ENCODE peak calls at places on chromosomes 5 and 9, in four cellular contexts. F is GM12865, P is foreskin fibroblast, M is AG04449. O is an unnamed sample.

GRCh38 chr5:116421080-116421629 is 153.5 kb downstream of the SEMA6A start:
- DNase-seq in F (no peak), P (no peak), M (no peak), O (no peak)

GRCh38 chr5:172322028-172322965 is 38.7 kb upstream of the UBTD2 start:
- DNase-seq in F (peak), P (no peak), M (no peak), O (no peak)

GRCh38 chr5:177355162-177355867 is 2.4 kb upstream of the RGS14 start:
- DNase-seq in F (no peak), P (no peak), M (no peak), O (no peak)

GRCh38 chr5:95384485-95385213 is 6.5 kb upstream of the FAM81B start:
- DNase-seq in F (no peak), P (no peak), M (no peak), O (no peak)

GRCh38 chr5:141402553-141403328 is at the start of gene PCDHGA9:
- DNase-seq in F (no peak), P (peak), M (no peak), O (no peak)

GRCh38 chr9:104386425-104387069 is 117.5 kb upstream of the OR13F1 start:
- DNase-seq in F (peak), P (peak), M (peak), O (no peak)

GRCh38 chr5:162870966-162871365 is 566.4 kb upstream of the CCNG1 start:
- DNase-seq in F (no peak), P (no peak), M (no peak), O (no peak)

GRCh38 chr5:173645897-173646574 is 29.6 kb upstream of the BOD1 start:
- DNase-seq in F (no peak), P (no peak), M (no peak), O (no peak)

GRCh38 chr5:96703384-96703910 is 41.3 kb downstream of the CAST start:
- DNase-seq in F (peak), P (no peak), M (no peak), O (no peak)

GRCh38 chr9:36895744-36896260 is 138.3 kb downstream of the PAX5 start:
- DNase-seq in F (no peak), P (no peak), M (no peak), O (no peak)

GRCh38 chr9:126991170-126991569 is 76.6 kb downstream of the RALGPS1 start:
- DNase-seq in F (no peak), P (no peak), M (no peak), O (no peak)

GRCh38 chr5:127910307-127910956 is 173.1 kb upstream of the SLC12A2 start:
- DNase-seq in F (no peak), P (no peak), M (no peak), O (no peak)

GRCh38 chr9:76297721-76298239 is 96.4 kb downstream of the RFK start:
- DNase-seq in F (no peak), P (peak), M (no peak), O (peak)

GRCh38 chr9:99947395-99947794 is 40.9 kb downstream of the STX17 start:
- DNase-seq in F (no peak), P (no peak), M (no peak), O (no peak)
- TF ChIP-seq CTCF in F (no peak), P (peak), M (no peak), O (no peak)

GRCh38 chr5:7392401-7393024 is 3.4 kb upstream of the ADCY2 start:
- DNase-seq in F (no peak), P (peak), M (no peak), O (no peak)
- TF ChIP-seq CTCF in F (peak), P (peak), M (peak), O (peak)

DNA sequence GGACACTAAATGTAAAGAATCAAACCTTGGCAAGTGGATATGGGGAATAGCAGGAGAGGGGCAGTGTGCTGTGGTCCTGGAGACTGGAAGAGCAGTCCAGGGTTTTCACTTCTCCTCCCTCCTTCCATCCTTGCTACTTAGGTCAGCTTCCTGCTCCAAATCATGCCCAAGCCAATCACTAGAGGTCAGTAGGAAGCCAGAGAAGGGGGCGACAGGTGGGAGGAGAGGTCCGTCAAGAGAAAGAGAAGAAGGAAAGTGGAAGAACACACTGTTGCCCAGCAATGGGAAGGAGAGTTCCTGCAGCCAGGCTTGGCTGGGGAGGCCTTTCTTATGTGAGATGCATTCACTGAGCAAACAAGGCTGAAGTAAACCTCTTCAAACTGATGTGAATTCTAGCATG is 289.6 kb downstream of the DTWD2 start:
- DNase-seq in F (peak), P (no peak), M (no peak), O (no peak)
- TF ChIP-seq CTCF in F (peak), P (no peak), M (no peak), O (no peak)

GRCh38 chr9:135819905-135820304 is 87.4 kb downstream of the CAMSAP1 start:
- DNase-seq in F (no peak), P (no peak), M (no peak), O (no peak)
- TF ChIP-seq CTCF in F (no peak), P (no peak), M (no peak), O (no peak)

GRCh38 chr5:180116441-180117377 is 45.1 kb upstream of the RNF130 start:
- DNase-seq in F (no peak), P (no peak), M (no peak), O (no peak)
- TF ChIP-seq CTCF in F (no peak), P (no peak), M (no peak), O (no peak)